ENCODE peak calls at places on chromosomes 7 and 10, in six cellular contexts. One of them, this sample, is unnamed.

GRCh38 chr7:2728309-2729042 is 40.5 kb downstream of the AMZ1 start:
- DNase-seq in H1: no peak
- DNase-seq in H9: no peak
- DNase-seq in IMR-90: peak
- DNase-seq in neuronal stem cell: no peak
- DNase-seq in mesenchymal stem cell: no peak
- DNase-seq in this sample: no peak

GRCh38 chr7:1156782-1157535 is 3.0 kb downstream of the ZFAND2A start:
- DNase-seq in H1: no peak
- DNase-seq in H9: no peak
- DNase-seq in IMR-90: peak
- DNase-seq in neuronal stem cell: no peak
- DNase-seq in mesenchymal stem cell: peak
- DNase-seq in this sample: no peak

GRCh38 chr7:32937344-32938174 is 19.7 kb upstream of the FKBP9 start:
- DNase-seq in H1: no peak
- DNase-seq in H9: no peak
- DNase-seq in IMR-90: peak
- DNase-seq in neuronal stem cell: no peak
- DNase-seq in mesenchymal stem cell: peak
- DNase-seq in this sample: no peak

GRCh38 chr7:87435546-87435945 is 39.9 kb downstream of the ABCB4 start:
- DNase-seq in H1: no peak
- DNase-seq in H9: no peak
- DNase-seq in IMR-90: peak
- DNase-seq in neuronal stem cell: no peak
- DNase-seq in mesenchymal stem cell: no peak
- DNase-seq in this sample: no peak

GRCh38 chr7:108266489-108266888 is 136.3 kb upstream of the LAMB4 start:
- DNase-seq in H1: no peak
- DNase-seq in H9: no peak
- DNase-seq in IMR-90: no peak
- DNase-seq in neuronal stem cell: no peak
- DNase-seq in mesenchymal stem cell: no peak
- DNase-seq in this sample: no peak

GRCh38 chr7:36739351-36739750 is 15.1 kb upstream of the AOAH start:
- DNase-seq in H1: no peak
- DNase-seq in H9: no peak
- DNase-seq in IMR-90: no peak
- DNase-seq in neuronal stem cell: no peak
- DNase-seq in mesenchymal stem cell: no peak
- DNase-seq in this sample: no peak

GRCh38 chr7:7765422-7765821 is 47.0 kb upstream of the RPA3 start:
- DNase-seq in H1: no peak
- DNase-seq in H9: no peak
- DNase-seq in IMR-90: no peak
- DNase-seq in neuronal stem cell: no peak
- DNase-seq in mesenchymal stem cell: no peak
- DNase-seq in this sample: no peak

GRCh38 chr7:105890290-105890997 is 14.0 kb upstream of the ATXN7L1 start:
- DNase-seq in H1: no peak
- DNase-seq in H9: no peak
- DNase-seq in IMR-90: peak
- DNase-seq in neuronal stem cell: no peak
- DNase-seq in mesenchymal stem cell: peak
- DNase-seq in this sample: no peak

GRCh38 chr7:28183627-28184026 is 3.0 kb upstream of the JAZF1 start:
- DNase-seq in H1: no peak
- DNase-seq in H9: no peak
- DNase-seq in IMR-90: peak
- DNase-seq in neuronal stem cell: no peak
- DNase-seq in mesenchymal stem cell: no peak
- DNase-seq in this sample: no peak

GRCh38 chr7:43658718-43659548 is 70.4 kb downstream of the COA1 start:
- DNase-seq in H1: no peak
- DNase-seq in H9: no peak
- DNase-seq in IMR-90: peak
- DNase-seq in neuronal stem cell: no peak
- DNase-seq in mesenchymal stem cell: peak
- DNase-seq in this sample: no peak

GRCh38 chr10:15719899-15720634 is at the start of gene ITGA8:
- DNase-seq in H1: no peak
- DNase-seq in H9: peak
- DNase-seq in IMR-90: no peak
- DNase-seq in neuronal stem cell: peak
- DNase-seq in mesenchymal stem cell: peak
- DNase-seq in this sample: no peak

GRCh38 chr7:107799645-107800264 is 3.3 kb downstream of the SLC26A3 start:
- DNase-seq in H1: no peak
- DNase-seq in H9: no peak
- DNase-seq in IMR-90: no peak
- DNase-seq in neuronal stem cell: no peak
- DNase-seq in mesenchymal stem cell: no peak
- DNase-seq in this sample: no peak

GRCh38 chr7:81676105-81676811 is 93.6 kb downstream of the HGF start:
- DNase-seq in H1: no peak
- DNase-seq in H9: no peak
- DNase-seq in IMR-90: no peak
- DNase-seq in neuronal stem cell: no peak
- DNase-seq in mesenchymal stem cell: peak
- DNase-seq in this sample: no peak

GRCh38 chr7:70230761-70231160 is 632.5 kb downstream of the AUTS2 start:
- DNase-seq in H1: no peak
- DNase-seq in H9: no peak
- DNase-seq in IMR-90: no peak
- DNase-seq in neuronal stem cell: no peak
- DNase-seq in mesenchymal stem cell: no peak
- DNase-seq in this sample: no peak

GRCh38 chr7:3232228-3232627 is 68.8 kb upstream of the SDK1 start:
- DNase-seq in H1: no peak
- DNase-seq in H9: no peak
- DNase-seq in IMR-90: no peak
- DNase-seq in neuronal stem cell: no peak
- DNase-seq in mesenchymal stem cell: peak
- DNase-seq in this sample: no peak

GRCh38 chr7:157962458-157963306 is 624.9 kb downstream of the PTPRN2 start:
- DNase-seq in H1: no peak
- DNase-seq in H9: peak
- DNase-seq in IMR-90: no peak
- DNase-seq in neuronal stem cell: no peak
- DNase-seq in mesenchymal stem cell: no peak
- DNase-seq in this sample: no peak

GRCh38 chr7:16795624-16796023 is 9.2 kb downstream of the AGR2 start:
- DNase-seq in H1: no peak
- DNase-seq in H9: no peak
- DNase-seq in IMR-90: no peak
- DNase-seq in neuronal stem cell: no peak
- DNase-seq in mesenchymal stem cell: no peak
- DNase-seq in this sample: no peak

GRCh38 chr7:5343893-5344292 is 61.1 kb downstream of the SLC29A4 start:
- DNase-seq in H1: no peak
- DNase-seq in H9: no peak
- DNase-seq in IMR-90: no peak
- DNase-seq in neuronal stem cell: no peak
- DNase-seq in mesenchymal stem cell: no peak
- DNase-seq in this sample: no peak

GRCh38 chr10:76581685-76582084 is 1055.9 kb downstream of the KCNMA1 start:
- DNase-seq in H1: no peak
- DNase-seq in H9: no peak
- DNase-seq in IMR-90: no peak
- DNase-seq in neuronal stem cell: no peak
- DNase-seq in mesenchymal stem cell: no peak
- DNase-seq in this sample: no peak

GRCh38 chr7:111860248-111860647 is 298.0 kb upstream of the IMMP2L start:
- DNase-seq in H1: no peak
- DNase-seq in H9: no peak
- DNase-seq in IMR-90: no peak
- DNase-seq in neuronal stem cell: no peak
- DNase-seq in mesenchymal stem cell: no peak
- DNase-seq in this sample: no peak

GRCh38 chr7:150367677-150368097 is 935 bp upstream of the REPIN1 start:
- DNase-seq in H1: no peak
- DNase-seq in H9: no peak
- DNase-seq in IMR-90: peak
- DNase-seq in neuronal stem cell: no peak
- DNase-seq in mesenchymal stem cell: peak
- DNase-seq in this sample: no peak

GRCh38 chr7:155580367-155580766 is 34.0 kb upstream of the CNPY1 start:
- DNase-seq in H1: no peak
- DNase-seq in H9: no peak
- DNase-seq in IMR-90: no peak
- DNase-seq in neuronal stem cell: no peak
- DNase-seq in mesenchymal stem cell: no peak
- DNase-seq in this sample: no peak

GRCh38 chr7:100465702-100466311 is 1.7 kb upstream of the SPACDR start:
- DNase-seq in H1: no peak
- DNase-seq in H9: peak
- DNase-seq in IMR-90: peak
- DNase-seq in neuronal stem cell: peak
- DNase-seq in mesenchymal stem cell: peak
- DNase-seq in this sample: no peak

GRCh38 chr7:40232242-40232929 is 97.6 kb downstream of the SUGCT start:
- DNase-seq in H1: no peak
- DNase-seq in H9: no peak
- DNase-seq in IMR-90: peak
- DNase-seq in neuronal stem cell: peak
- DNase-seq in mesenchymal stem cell: peak
- DNase-seq in this sample: peak

GRCh38 chr10:67815571-67816059 is 22.4 kb downstream of the DNAJC12 start:
- DNase-seq in H1: no peak
- DNase-seq in H9: no peak
- DNase-seq in IMR-90: peak
- DNase-seq in neuronal stem cell: no peak
- DNase-seq in mesenchymal stem cell: no peak
- DNase-seq in this sample: no peak

GRCh38 chr7:142812437-142813215 is 41.9 kb downstream of the PRSS2 start:
- DNase-seq in H1: no peak
- DNase-seq in H9: no peak
- DNase-seq in IMR-90: no peak
- DNase-seq in neuronal stem cell: no peak
- DNase-seq in mesenchymal stem cell: no peak
- DNase-seq in this sample: peak

GRCh38 chr10:62323751-62324150 is 50.4 kb upstream of the ZNF365 start:
- DNase-seq in H1: no peak
- DNase-seq in H9: no peak
- DNase-seq in IMR-90: no peak
- DNase-seq in neuronal stem cell: no peak
- DNase-seq in mesenchymal stem cell: no peak
- DNase-seq in this sample: peak

DNA sequence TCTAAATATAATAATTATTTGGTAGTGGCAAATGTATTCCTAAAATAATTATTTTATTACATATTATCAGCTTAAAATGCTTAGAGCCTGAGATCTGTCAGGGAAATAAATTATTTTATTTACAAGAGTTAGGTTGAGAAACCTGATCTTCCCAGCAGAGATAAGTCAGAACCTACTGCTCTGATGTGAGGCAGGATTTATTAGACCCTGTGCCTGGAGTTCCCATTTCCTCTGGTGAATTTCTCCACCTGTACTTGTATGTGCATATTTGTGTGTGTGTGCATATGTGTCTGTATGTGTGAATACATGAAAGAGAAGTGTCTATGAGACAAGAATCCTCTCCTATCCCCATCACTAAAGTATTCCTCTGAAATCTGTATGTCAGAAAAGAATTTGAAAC is 191.1 kb downstream of the XPNPEP1 start:
- DNase-seq in H1: no peak
- DNase-seq in H9: no peak
- DNase-seq in IMR-90: no peak
- DNase-seq in neuronal stem cell: no peak
- DNase-seq in mesenchymal stem cell: no peak
- DNase-seq in this sample: no peak
- H4K91ac ChIP-seq in H1: no peak
- H4K91ac ChIP-seq in H9: no peak
- H4K91ac ChIP-seq in IMR-90: no peak
- H4K91ac ChIP-seq in neuronal stem cell: no peak
- H4K91ac ChIP-seq in mesenchymal stem cell: no peak
- H4K91ac ChIP-seq in this sample: no peak

DNA sequence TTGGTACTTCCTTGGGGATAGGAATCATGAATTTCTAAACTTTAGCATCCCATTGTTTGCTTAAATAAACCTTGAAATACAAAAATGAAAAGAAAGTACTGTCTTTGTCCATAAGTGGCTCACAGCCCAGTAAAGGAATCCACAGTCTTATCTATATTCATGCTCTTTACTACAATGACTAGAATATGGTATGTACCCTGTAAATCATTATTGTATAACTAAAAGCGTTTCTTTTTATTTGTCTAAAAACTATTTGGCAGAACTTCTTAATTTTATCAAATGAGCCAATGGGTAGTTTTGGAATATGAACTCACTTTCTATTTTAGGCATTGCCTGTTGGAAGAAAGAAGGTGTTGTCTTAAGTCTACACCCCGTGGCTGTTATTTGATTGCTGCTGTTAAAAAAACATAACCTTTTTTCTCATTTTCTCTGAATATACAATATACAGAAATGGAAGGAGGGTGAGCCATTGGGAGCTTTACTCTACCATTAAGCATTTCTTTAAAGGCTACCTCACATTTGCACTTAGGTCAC is 12.4 kb upstream of the STRIP2 start:
- DNase-seq in H1: no peak
- DNase-seq in H9: no peak
- DNase-seq in IMR-90: no peak
- DNase-seq in neuronal stem cell: no peak
- DNase-seq in mesenchymal stem cell: no peak
- DNase-seq in this sample: no peak
- H3K27ac ChIP-seq in H1: no peak
- H3K27ac ChIP-seq in H9: no peak
- H3K27ac ChIP-seq in IMR-90: no peak
- H3K27ac ChIP-seq in neuronal stem cell: no peak
- H3K27ac ChIP-seq in mesenchymal stem cell: no peak
- H3K27ac ChIP-seq in this sample: no peak

GRCh38 chr7:113996405-113996804 is 77.6 kb upstream of the PPP1R3A start:
- DNase-seq in H1: no peak
- DNase-seq in H9: no peak
- DNase-seq in IMR-90: peak
- DNase-seq in neuronal stem cell: no peak
- DNase-seq in mesenchymal stem cell: no peak
- DNase-seq in this sample: no peak
- H4K91ac ChIP-seq in H1: no peak
- H4K91ac ChIP-seq in H9: no peak
- H4K91ac ChIP-seq in IMR-90: no peak
- H4K91ac ChIP-seq in neuronal stem cell: no peak
- H4K91ac ChIP-seq in mesenchymal stem cell: no peak
- H4K91ac ChIP-seq in this sample: no peak

GRCh38 chr10:84704101-84704500 is 375.7 kb downstream of the CCSER2 start:
- DNase-seq in H1: no peak
- DNase-seq in H9: no peak
- DNase-seq in IMR-90: no peak
- DNase-seq in neuronal stem cell: no peak
- DNase-seq in mesenchymal stem cell: no peak
- DNase-seq in this sample: no peak

GRCh38 chr10:84706431-84706830 is 378.0 kb downstream of the CCSER2 start:
- DNase-seq in H1: no peak
- DNase-seq in H9: no peak
- DNase-seq in IMR-90: no peak
- DNase-seq in neuronal stem cell: no peak
- DNase-seq in mesenchymal stem cell: no peak
- DNase-seq in this sample: no peak

GRCh38 chr10:84701321-84701720 is 372.9 kb downstream of the CCSER2 start:
- DNase-seq in H1: no peak
- DNase-seq in H9: no peak
- DNase-seq in IMR-90: no peak
- DNase-seq in neuronal stem cell: no peak
- DNase-seq in mesenchymal stem cell: no peak
- DNase-seq in this sample: no peak

GRCh38 chr10:84706875-84707274 is 378.5 kb downstream of the CCSER2 start:
- DNase-seq in H1: no peak
- DNase-seq in H9: no peak
- DNase-seq in IMR-90: peak
- DNase-seq in neuronal stem cell: no peak
- DNase-seq in mesenchymal stem cell: no peak
- DNase-seq in this sample: no peak
- H3K27ac ChIP-seq in H1: no peak
- H3K27ac ChIP-seq in H9: no peak
- H3K27ac ChIP-seq in IMR-90: no peak
- H3K27ac ChIP-seq in neuronal stem cell: no peak
- H3K27ac ChIP-seq in mesenchymal stem cell: no peak
- H3K27ac ChIP-seq in this sample: no peak

This sample was measured in trophoblast cell.